ENCODE peak calls at places on chromosomes 3 and 15, in six cellular contexts. U is activated CD8-positive, alpha-beta memory T cell treated with anti-CD3 and anti-CD28 coated beads for 48 hours; S is left cardiac atrium; H is fibroblast of pulmonary artery; F is activated T-helper 1 cell treated with anti-CD3 and anti-CD28 coated beads, Interleukin-12 subunit alpha, Interleukin-12 subunit beta, Interleukin-2, Interleukin-4 antibody, amounts not matched to agents 30 ng/mL and 10 ng/mL and 1 ng/mL, durations not matched to agents 14 hours and 24 hours and 36 hours; W is CD8-positive, alpha-beta memory T cell. I is an unnamed sample.

GRCh38 chr3:64815195-64815627 is 127.4 kb upstream of the ADAMTS9 start:
- DNase-seq in U (no peak), S (no peak), H (peak), F (no peak), W (no peak), I (no peak)

GRCh38 chr15:46409879-46410278 is 775.0 kb downstream of the SQOR start:
- DNase-seq in U (no peak), S (no peak), H (no peak), F (no peak), W (no peak), I (no peak)

GRCh38 chr3:100270218-100270588 is 9.4 kb downstream of the TBC1D23 start:
- DNase-seq in U (no peak), S (no peak), H (no peak), F (no peak), W (no peak), I (no peak)

GRCh38 chr15:70195808-70196304 is 98.1 kb upstream of the TLE3 start:
- DNase-seq in U (no peak), S (peak), H (peak), F (no peak), W (no peak), I (peak)

GRCh38 chr3:24829632-24830229 is 335.1 kb upstream of the THRB start:
- DNase-seq in U (no peak), S (peak), H (no peak), F (no peak), W (no peak), I (no peak)

GRCh38 chr3:190019020-190019419 is 101.7 kb downstream of the P3H2 start:
- DNase-seq in U (no peak), S (no peak), H (no peak), F (no peak), W (no peak), I (no peak)

GRCh38 chr3:70264122-70264780 is 48.2 kb downstream of the MDFIC2 start:
- DNase-seq in U (no peak), S (no peak), H (peak), F (no peak), W (no peak), I (no peak)

GRCh38 chr15:29749365-29750086 is 72.7 kb downstream of the TJP1 start:
- DNase-seq in U (no peak), S (no peak), H (no peak), F (no peak), W (no peak), I (no peak)

GRCh38 chr3:57691411-57692133 is 1.3 kb downstream of the DENND6A start:
- DNase-seq in U (no peak), S (no peak), H (peak), F (no peak), W (no peak), I (no peak)

GRCh38 chr3:53032609-53033008 is 13.3 kb downstream of the SFMBT1 start:
- DNase-seq in U (no peak), S (no peak), H (no peak), F (no peak), W (no peak), I (no peak)

GRCh38 chr15:85044251-85044853 is 62.7 kb downstream of the PDE8A start:
- DNase-seq in U (no peak), S (peak), H (peak), F (no peak), W (peak), I (no peak)

GRCh38 chr3:39809181-39809994 is at the start of gene MYRIP:
- DNase-seq in U (no peak), S (peak), H (peak), F (no peak), W (no peak), I (peak)

GRCh38 chr3:176919836-176920760 is 277.2 kb downstream of the TBL1XR1 start:
- DNase-seq in U (no peak), S (peak), H (peak), F (no peak), W (no peak), I (no peak)

GRCh38 chr15:72227192-72227586 is 3.8 kb downstream of the PKM start:
- DNase-seq in U (peak), S (no peak), H (peak), F (peak), W (peak), I (no peak)

GRCh38 chr3:141550926-141551665 is 64.3 kb downstream of the RASA2 start:
- DNase-seq in U (no peak), S (no peak), H (no peak), F (no peak), W (no peak), I (no peak)

GRCh38 chr3:14113964-14114667 is 10.6 kb downstream of the CHCHD4 start:
- DNase-seq in U (no peak), S (no peak), H (no peak), F (no peak), W (no peak), I (no peak)

GRCh38 chr15:98076021-98076816 is 115.7 kb downstream of the ARRDC4 start:
- DNase-seq in U (no peak), S (peak), H (no peak), F (no peak), W (no peak), I (peak)

GRCh38 chr3:144362126-144362525 is 390.5 kb downstream of the DIPK2A start:
- DNase-seq in U (no peak), S (no peak), H (no peak), F (no peak), W (no peak), I (no peak)

GRCh38 chr3:18007980-18008379 is 265.5 kb upstream of the TBC1D5 start:
- DNase-seq in U (no peak), S (no peak), H (peak), F (no peak), W (no peak), I (no peak)

GRCh38 chr3:98713984-98714383 is 49.2 kb upstream of the ST3GAL6 start:
- DNase-seq in U (no peak), S (no peak), H (no peak), F (no peak), W (no peak), I (no peak)

I was measured in left ventricle myocardium inferior.